ENCODE peak calls at places on chromosomes 13 and 19, in five cellular contexts. K is WTC11, Z is activated gamma-delta T cell, C is DMS53, A is NCI-H1092 treated with DMSO at 0.1 percent for 48 hours. L is an unnamed sample.

GRCh38 chr19:48329167-48329891 is 4.0 kb downstream of the EMP3 start:
- DNase-seq in A (no peak), Z (no peak), K (peak; percentile 39), C (peak; percentile 56), L (peak; percentile 48)

GRCh38 chr19:7862413-7862951 is 11.7 kb downstream of the PRR36 start:
- DNase-seq in A (no peak), K (peak; percentile 99), C (peak; percentile 89), Z (peak; percentile 62), L (peak; percentile 49)

GRCh38 chr13:79936368-79937136 is 404.4 kb downstream of the SPRY2 start:
- DNase-seq in Z (no peak), K (no peak), C (no peak), A (peak; percentile 15), L (no peak)

GRCh38 chr19:803686-804418 is 6.6 kb downstream of the PTBP1 start:
- DNase-seq in Z (no peak), K (no peak), A (no peak), C (no peak), L (no peak)

GRCh38 chr13:36158606-36159005 is 27.4 kb upstream of the DCLK1 start:
- DNase-seq in C (no peak), K (no peak), Z (no peak), A (no peak), L (no peak)

GRCh38 chr13:75285310-75285709 is 196.7 kb downstream of the TBC1D4 start:
- DNase-seq in Z (no peak), A (no peak), C (no peak), K (no peak), L (no peak)

GRCh38 chr19:44696939-44697669 is 1.8 kb upstream of the CEACAM16 start:
- DNase-seq in C (peak; percentile 97), A (peak; percentile 74), K (no peak), Z (no peak), L (peak; percentile 62)

GRCh38 chr13:55432814-55433213 is 1707.9 kb upstream of the PRR20A start:
- DNase-seq in Z (no peak), A (no peak), K (no peak), C (no peak), L (no peak)

GRCh38 chr13:72163671-72164070 is 296.7 kb upstream of the DACH1 start:
- DNase-seq in A (no peak), K (no peak), Z (no peak), C (no peak), L (no peak)